ENCODE peak calls at places on chromosomes 7 and 10, in seven cellular contexts. I is SK-N-SH, S is mammary epithelial cell, B is neural progenitor cell, X is endothelial cell of umbilical vein, G is IMR-90, K is GM23248. A is an unnamed sample.
A peak's percentile ranks its signal among the peaks of the same experiment; 100 is the strongest.

GRCh38 chr7:140484951-140485350 is 5.6 kb upstream of the MKRN1 start:
- DNase-seq in I (no peak), S (no peak), B (no peak), X (no peak), G (no peak), K (no peak), A (no peak)

GRCh38 chr10:338176-339037 is 203.2 kb downstream of the ZMYND11 start:
- DNase-seq in I (no peak), S (peak; percentile 6), B (no peak), X (no peak), G (peak; percentile 16), K (peak; percentile 33), A (no peak)

GRCh38 chr7:45917658-45918057 is 3.4 kb downstream of the IGFBP3 start:
- DNase-seq in I (peak; percentile 87), S (peak; percentile 35), B (peak; percentile 84), X (peak; percentile 69), G (peak; percentile 64), K (peak; percentile 90), A (peak; percentile 88)

GRCh38 chr10:123009105-123009805 is 449 bp downstream of the ACADSB start:
- DNase-seq in I (peak; percentile 66), S (peak; percentile 3), B (peak; percentile 51), X (peak; percentile 19), G (no peak), K (peak; percentile 31), A (no peak)

GRCh38 chr10:406976-407375 is 271.7 kb downstream of the ZMYND11 start:
- DNase-seq in I (no peak), S (no peak), B (no peak), X (no peak), G (no peak), K (no peak), A (no peak)

GRCh38 chr7:42082144-42082543 is 154.9 kb downstream of the GLI3 start:
- DNase-seq in I (no peak), S (peak; percentile 42), B (no peak), X (no peak), G (peak; percentile 84), K (peak; percentile 66), A (no peak)

GRCh38 chr10:54368984-54369383 is 432.0 kb downstream of the PCDH15 start:
- DNase-seq in I (no peak), S (no peak), B (no peak), X (no peak), G (no peak), K (no peak), A (no peak)

GRCh38 chr7:30321992-30322637 is 37.7 kb downstream of the ZNRF2 start:
- DNase-seq in I (no peak), S (peak; percentile 58), B (no peak), X (no peak), G (no peak), K (peak; percentile 69), A (no peak)

DNA sequence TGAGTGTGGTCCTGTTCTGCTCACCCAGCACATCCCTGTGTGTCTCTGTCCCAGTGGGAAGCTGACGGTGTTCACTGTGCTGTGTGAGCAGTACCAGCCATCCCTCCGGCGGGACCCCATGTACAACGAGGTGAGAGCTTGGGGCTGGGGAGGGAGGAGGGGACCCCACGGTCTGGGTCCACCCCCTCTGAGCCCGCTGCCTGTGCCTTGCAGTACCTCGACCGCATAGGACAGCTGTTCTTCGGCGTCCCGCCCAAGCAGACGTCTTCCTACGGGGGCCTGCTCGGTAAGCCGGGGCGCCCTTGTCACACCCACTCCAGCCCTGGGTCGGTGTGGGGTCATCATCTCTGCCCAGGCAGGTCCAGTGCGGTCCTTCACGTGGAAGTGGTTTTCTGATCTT is 17.3 kb downstream of the GET4 start:
- DNase-seq in I (no peak), S (no peak), B (no peak), X (no peak), G (no peak), K (no peak), A (no peak)
- H3K36me3 ChIP-seq in I (peaks cover 65% of the 10 kb centered on the region), S (no peaks in the 10 kb centered on the region), B (no peaks in the 10 kb centered on the region), X (peaks cover 9% of the 10 kb centered on the region), G (peaks cover 56% of the 10 kb centered on the region), K (no peaks in the 10 kb centered on the region), A (peaks cover 23% of the 10 kb centered on the region)

GRCh38 chr7:50141131-50141530 is 48.1 kb upstream of the ZPBP start:
- DNase-seq in I (no peak), S (no peak), B (no peak), X (no peak), G (no peak), K (no peak), A (no peak)
- H2AFZ ChIP-seq in I (no peak overlapping the region), S (no peak overlapping the region), B (no peak overlapping the region), X (no peak overlapping the region), G (no peak overlapping the region), K (no peak overlapping the region), A (no peak overlapping the region)

DNA sequence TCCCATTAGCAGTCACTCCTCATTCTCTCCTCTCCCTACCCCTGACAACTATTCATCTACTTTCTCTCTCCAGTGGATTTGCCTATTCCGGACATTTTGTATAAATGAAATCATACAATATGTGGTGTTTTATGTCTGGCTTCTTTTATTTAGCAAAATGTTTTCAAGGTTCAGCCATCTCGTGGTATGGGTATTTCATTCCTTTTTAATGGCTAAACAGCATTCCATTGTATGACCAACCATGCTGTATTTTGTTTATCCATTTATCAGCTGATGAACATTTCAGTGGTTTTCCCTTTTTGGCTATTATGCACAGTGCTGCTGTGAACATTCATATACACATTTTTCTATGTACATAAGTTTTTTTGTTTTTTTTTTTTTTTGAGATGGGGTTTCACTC is 34.9 kb downstream of the ENTPD7 start:
- DNase-seq in I (no peak), S (peak; percentile 54), B (no peak), X (no peak), G (peak; percentile 91), K (peak; percentile 84), A (no peak)
- H3K4me2 ChIP-seq in I (no peak overlapping the region), S (no peak overlapping the region), B (no peak overlapping the region), X (no peak overlapping the region), G (peak overlapping the region; percentile 90), K (peak overlapping the region; percentile 61), A (no peak overlapping the region)

GRCh38 chr7:123687727-123688126 is 32.1 kb downstream of the LMOD2 start:
- DNase-seq in I (no peak), S (no peak), B (no peak), X (no peak), G (no peak), K (no peak), A (no peak)
- H3K36me3 ChIP-seq in I (peaks cover 90% of the 10 kb centered on the region), S (peaks cover 32% of the 10 kb centered on the region), B (peaks cover 11% of the 10 kb centered on the region), X (peaks cover 6% of the 10 kb centered on the region), G (peaks cover 8% of the 10 kb centered on the region), K (peaks cover 43% of the 10 kb centered on the region), A (peaks cover 29% of the 10 kb centered on the region)

GRCh38 chr7:149856583-149856982 is 17.2 kb upstream of the ATP6V0E2 start:
- DNase-seq in I (no peak), S (no peak), B (no peak), X (no peak), G (no peak), K (no peak), A (no peak)
- H2AFZ ChIP-seq in I (no peak overlapping the region), S (no peak overlapping the region), B (no peak overlapping the region), X (no peak overlapping the region), G (no peak overlapping the region), K (no peak overlapping the region), A (no peak overlapping the region)

DNA sequence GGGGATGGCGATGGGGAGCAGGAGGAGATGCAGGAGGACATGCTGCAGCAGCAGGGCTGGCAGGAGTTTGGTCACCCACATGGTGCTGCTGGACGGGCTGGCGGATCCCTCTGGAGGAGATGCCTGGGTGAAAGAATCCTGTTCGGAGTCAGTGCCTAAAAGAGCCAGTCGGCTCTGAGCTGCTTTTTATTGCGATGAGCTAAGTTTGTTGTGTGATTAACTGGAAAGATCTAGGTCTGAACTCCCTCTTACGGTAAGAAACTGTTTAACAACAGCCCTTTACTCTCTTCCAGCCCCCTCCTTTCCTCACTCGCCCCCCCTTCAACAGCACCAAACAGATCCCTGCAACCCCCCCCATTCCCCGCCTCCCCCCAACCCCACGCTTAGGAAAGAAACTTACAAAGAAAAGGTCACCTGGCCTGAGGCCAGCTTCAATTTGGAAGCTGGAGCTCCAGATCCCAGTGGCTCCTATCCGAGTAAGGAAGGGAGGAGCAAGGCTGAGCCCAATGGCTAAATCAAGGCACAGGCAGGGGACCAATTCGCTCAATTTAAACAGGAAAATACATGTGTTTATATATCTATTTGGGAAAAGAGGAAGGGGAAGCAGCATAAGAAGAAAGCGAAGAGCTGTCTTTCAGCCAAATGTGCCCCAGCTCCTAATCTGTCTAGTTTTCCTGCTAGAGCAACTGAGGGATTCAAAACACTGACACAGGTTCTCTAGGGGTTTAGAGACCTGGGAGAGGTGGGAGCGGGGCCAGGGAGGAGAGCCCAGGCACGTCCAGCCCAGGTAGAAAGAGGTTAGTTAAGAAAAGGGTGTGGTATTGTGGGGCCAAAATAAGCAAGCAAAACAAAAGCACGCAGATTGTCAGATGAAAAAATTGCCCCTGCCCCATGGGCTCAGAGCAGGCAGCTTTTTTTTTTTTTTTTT is at the start of gene HGF:
- DNase-seq in I (peak; percentile 36), S (no peak), B (peak; percentile 47), X (peak; percentile 38), G (peak; percentile 87), K (peak; percentile 81), A (no peak)
- H3K4me2 ChIP-seq in I (no peak within 1 kb of the TSS), S (no peak within 1 kb of the TSS), B (peak within 1 kb of the TSS; percentile 20), X (peak within 1 kb of the TSS; percentile 39), G (peak within 1 kb of the TSS; percentile 60), K (peak within 1 kb of the TSS; percentile 71), A (no peak within 1 kb of the TSS)

GRCh38 chr7:105493928-105494325 is 28.1 kb downstream of the PUS7 start:
- DNase-seq in I (no peak), S (no peak), B (no peak), X (peak; percentile 85), G (peak; percentile 98), K (peak; percentile 87), A (no peak)
- H3K36me3 ChIP-seq in I (peaks cover 16% of the 10 kb centered on the region), S (peaks cover 8% of the 10 kb centered on the region), B (no peaks in the 10 kb centered on the region), X (peaks cover 5% of the 10 kb centered on the region), G (no peaks in the 10 kb centered on the region), K (no peaks in the 10 kb centered on the region), A (peaks cover 5% of the 10 kb centered on the region)

GRCh38 chr10:45135836-45136235 is 135.1 kb downstream of the ZNF22 start:
- DNase-seq in I (no peak), S (no peak), B (no peak), X (peak; percentile 28), G (no peak), K (no peak), A (no peak)
- H2AFZ ChIP-seq in I (no peak overlapping the region), S (no peak overlapping the region), B (no peak overlapping the region), X (peak overlapping the region; percentile 66), G (no peak overlapping the region), K (no peak overlapping the region), A (no peak overlapping the region)

DNA sequence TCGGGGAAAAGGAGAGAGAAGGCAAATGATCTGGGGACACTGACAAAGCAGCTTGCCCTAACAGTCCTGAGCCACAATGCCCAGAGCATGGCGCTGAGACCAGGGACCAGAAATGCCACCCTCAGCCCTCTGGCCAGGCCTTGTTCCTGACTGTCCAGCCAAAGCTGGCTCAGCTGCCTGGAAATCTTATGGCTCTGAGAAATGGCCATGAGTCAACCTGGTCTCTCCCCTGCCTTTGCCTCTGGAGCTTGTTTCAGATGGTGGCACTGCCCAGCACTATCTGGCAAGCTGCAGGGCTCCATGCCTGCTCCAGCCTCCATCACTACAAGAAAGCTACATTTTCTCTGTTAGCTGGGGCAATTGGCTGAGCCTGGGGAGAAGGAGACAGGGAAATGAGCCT is 90.5 kb upstream of the PLXNA4 start:
- DNase-seq in I (no peak), S (no peak), B (no peak), X (no peak), G (no peak), K (peak; percentile 31), A (no peak)
- H3K4me2 ChIP-seq in I (peak overlapping the region; percentile 26), S (no peak overlapping the region), B (no peak overlapping the region), X (no peak overlapping the region), G (no peak overlapping the region), K (peak overlapping the region; percentile 28), A (peak overlapping the region; percentile 21)

A was measured in PC-9.